ENCODE peak calls at places on chromosomes 16 and 17, in nine cellular contexts. One of them, this sample, is unnamed.

GRCh38 chr17:32253117-32253611 is 12.5 kb upstream of the RHBDL3 start:
- DNase-seq in transverse colon: peak
- DNase-seq in GM12878: no peak
- DNase-seq in stomach: peak
- DNase-seq in HepG2: peak
- DNase-seq in K562: peak
- DNase-seq in esophagus muscularis mucosa: no peak
- DNase-seq in SK-N-SH: peak
- DNase-seq in suprapubic skin: peak
- DNase-seq in this sample: peak

GRCh38 chr17:49020609-49021008 is 23.4 kb downstream of the IGF2BP1 start:
- DNase-seq in stomach: no peak
- DNase-seq in suprapubic skin: peak
- DNase-seq in transverse colon: no peak
- DNase-seq in SK-N-SH: no peak
- DNase-seq in K562: no peak
- DNase-seq in GM12878: no peak
- DNase-seq in HepG2: no peak
- DNase-seq in esophagus muscularis mucosa: no peak
- DNase-seq in this sample: no peak

GRCh38 chr16:9826630-9827029 is 355.6 kb downstream of the GRIN2A start:
- DNase-seq in GM12878: no peak
- DNase-seq in transverse colon: no peak
- DNase-seq in suprapubic skin: no peak
- DNase-seq in SK-N-SH: no peak
- DNase-seq in stomach: no peak
- DNase-seq in HepG2: no peak
- DNase-seq in esophagus muscularis mucosa: no peak
- DNase-seq in K562: no peak
- DNase-seq in this sample: no peak

GRCh38 chr17:78774956-78775571 is 7.0 kb downstream of the CYTH1 start:
- DNase-seq in SK-N-SH: no peak
- DNase-seq in K562: no peak
- DNase-seq in HepG2: no peak
- DNase-seq in GM12878: no peak
- DNase-seq in transverse colon: peak
- DNase-seq in stomach: no peak
- DNase-seq in esophagus muscularis mucosa: no peak
- DNase-seq in suprapubic skin: no peak
- DNase-seq in this sample: peak

GRCh38 chr16:88013091-88013609 is 61.9 kb downstream of the BANP start:
- DNase-seq in GM12878: no peak
- DNase-seq in K562: no peak
- DNase-seq in SK-N-SH: no peak
- DNase-seq in stomach: peak
- DNase-seq in HepG2: no peak
- DNase-seq in transverse colon: peak
- DNase-seq in suprapubic skin: no peak
- DNase-seq in esophagus muscularis mucosa: no peak
- DNase-seq in this sample: peak

GRCh38 chr16:85390511-85391174 is 222.5 kb upstream of the GSE1 start:
- DNase-seq in stomach: peak
- DNase-seq in GM12878: no peak
- DNase-seq in SK-N-SH: peak
- DNase-seq in transverse colon: peak
- DNase-seq in suprapubic skin: peak
- DNase-seq in esophagus muscularis mucosa: peak
- DNase-seq in HepG2: peak
- DNase-seq in K562: peak
- DNase-seq in this sample: no peak

GRCh38 chr17:33267279-33267790 is 25.8 kb downstream of the ASIC2 start:
- DNase-seq in suprapubic skin: no peak
- DNase-seq in HepG2: no peak
- DNase-seq in esophagus muscularis mucosa: no peak
- DNase-seq in GM12878: no peak
- DNase-seq in stomach: no peak
- DNase-seq in transverse colon: no peak
- DNase-seq in K562: no peak
- DNase-seq in SK-N-SH: no peak
- DNase-seq in this sample: no peak

GRCh38 chr16:50316102-50316847 is 49.9 kb downstream of the ADCY7 start:
- DNase-seq in GM12878: no peak
- DNase-seq in SK-N-SH: no peak
- DNase-seq in esophagus muscularis mucosa: no peak
- DNase-seq in K562: no peak
- DNase-seq in stomach: no peak
- DNase-seq in suprapubic skin: no peak
- DNase-seq in transverse colon: no peak
- DNase-seq in HepG2: no peak
- DNase-seq in this sample: no peak

GRCh38 chr17:31492206-31492605 is 100.7 kb downstream of the RAB11FIP4 start:
- DNase-seq in esophagus muscularis mucosa: no peak
- DNase-seq in SK-N-SH: no peak
- DNase-seq in K562: no peak
- DNase-seq in GM12878: no peak
- DNase-seq in transverse colon: no peak
- DNase-seq in stomach: no peak
- DNase-seq in HepG2: no peak
- DNase-seq in suprapubic skin: no peak
- DNase-seq in this sample: no peak

GRCh38 chr16:66928702-66929388 is 3.5 kb upstream of the RRAD start:
- DNase-seq in stomach: no peak
- DNase-seq in GM12878: no peak
- DNase-seq in HepG2: peak
- DNase-seq in SK-N-SH: peak
- DNase-seq in suprapubic skin: no peak
- DNase-seq in transverse colon: peak
- DNase-seq in K562: peak
- DNase-seq in esophagus muscularis mucosa: no peak
- DNase-seq in this sample: peak

GRCh38 chr17:43676471-43676870 is 14.7 kb upstream of the MEOX1 start:
- DNase-seq in GM12878: no peak
- DNase-seq in suprapubic skin: no peak
- DNase-seq in stomach: no peak
- DNase-seq in transverse colon: no peak
- DNase-seq in esophagus muscularis mucosa: no peak
- DNase-seq in K562: no peak
- DNase-seq in HepG2: peak
- DNase-seq in SK-N-SH: no peak
- DNase-seq in this sample: peak

GRCh38 chr17:78269893-78270490 is 38.6 kb downstream of the TMEM235 start:
- DNase-seq in GM12878: no peak
- DNase-seq in esophagus muscularis mucosa: no peak
- DNase-seq in transverse colon: no peak
- DNase-seq in HepG2: no peak
- DNase-seq in SK-N-SH: no peak
- DNase-seq in K562: no peak
- DNase-seq in stomach: no peak
- DNase-seq in suprapubic skin: no peak
- DNase-seq in this sample: no peak

GRCh38 chr17:68544111-68544510 is 31.9 kb downstream of the PRKAR1A start:
- DNase-seq in suprapubic skin: no peak
- DNase-seq in SK-N-SH: no peak
- DNase-seq in HepG2: no peak
- DNase-seq in GM12878: no peak
- DNase-seq in stomach: no peak
- DNase-seq in esophagus muscularis mucosa: no peak
- DNase-seq in K562: no peak
- DNase-seq in transverse colon: no peak
- DNase-seq in this sample: no peak

GRCh38 chr17:49951362-49952080 is 17.5 kb upstream of the DLX4 start:
- DNase-seq in stomach: no peak
- DNase-seq in SK-N-SH: peak
- DNase-seq in GM12878: no peak
- DNase-seq in suprapubic skin: no peak
- DNase-seq in K562: no peak
- DNase-seq in transverse colon: no peak
- DNase-seq in esophagus muscularis mucosa: no peak
- DNase-seq in HepG2: no peak
- DNase-seq in this sample: no peak

GRCh38 chr17:12712941-12713340 is 47.3 kb downstream of the MYOCD start:
- DNase-seq in esophagus muscularis mucosa: no peak
- DNase-seq in HepG2: no peak
- DNase-seq in transverse colon: no peak
- DNase-seq in suprapubic skin: no peak
- DNase-seq in GM12878: no peak
- DNase-seq in SK-N-SH: no peak
- DNase-seq in stomach: no peak
- DNase-seq in K562: no peak
- DNase-seq in this sample: no peak

GRCh38 chr17:12712415-12712814 is 46.7 kb downstream of the MYOCD start:
- DNase-seq in HepG2: no peak
- DNase-seq in GM12878: no peak
- DNase-seq in esophagus muscularis mucosa: no peak
- DNase-seq in suprapubic skin: no peak
- DNase-seq in K562: no peak
- DNase-seq in stomach: no peak
- DNase-seq in transverse colon: no peak
- DNase-seq in SK-N-SH: no peak
- DNase-seq in this sample: no peak

DNA sequence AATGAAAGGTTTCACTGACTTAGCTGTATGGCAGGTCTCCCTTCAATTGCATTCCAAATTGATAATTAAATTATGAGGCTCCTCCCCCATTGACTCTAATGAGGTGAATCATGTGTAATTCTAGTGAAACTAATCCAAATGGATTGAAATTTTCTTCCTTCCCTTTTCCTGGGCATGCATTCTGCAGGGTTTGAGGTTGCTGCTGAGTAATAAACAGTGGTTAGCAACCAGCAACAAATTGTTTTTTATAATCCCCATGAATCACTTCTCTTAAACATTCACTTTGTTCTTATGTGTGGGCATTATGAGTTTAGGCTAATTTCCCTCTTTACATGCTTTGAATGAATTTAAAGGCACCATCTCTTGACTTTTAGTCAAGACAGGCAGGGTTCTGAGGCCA is 43.4 kb downstream of the MYOCD start:
- DNase-seq in HepG2: no peak
- DNase-seq in SK-N-SH: no peak
- DNase-seq in esophagus muscularis mucosa: no peak
- DNase-seq in GM12878: no peak
- DNase-seq in suprapubic skin: no peak
- DNase-seq in stomach: no peak
- DNase-seq in K562: no peak
- DNase-seq in transverse colon: no peak
- DNase-seq in this sample: no peak
- TF ChIP-seq EP300 in HepG2: no peak
- TF ChIP-seq EP300 in SK-N-SH: no peak
- TF ChIP-seq EP300 in esophagus muscularis mucosa: no peak
- TF ChIP-seq EP300 in GM12878: no peak
- TF ChIP-seq EP300 in suprapubic skin: no peak
- TF ChIP-seq EP300 in stomach: no peak
- TF ChIP-seq EP300 in K562: no peak
- TF ChIP-seq EP300 in transverse colon: no peak
- TF ChIP-seq EP300 in this sample: no peak

GRCh38 chr17:36506831-36507230 is 20.4 kb downstream of the ZNHIT3 start:
- DNase-seq in HepG2: no peak
- DNase-seq in transverse colon: no peak
- DNase-seq in suprapubic skin: no peak
- DNase-seq in K562: no peak
- DNase-seq in esophagus muscularis mucosa: no peak
- DNase-seq in GM12878: no peak
- DNase-seq in SK-N-SH: no peak
- DNase-seq in stomach: no peak
- DNase-seq in this sample: no peak
- TF ChIP-seq POLR2AphosphoS5 in HepG2: no peak
- TF ChIP-seq POLR2AphosphoS5 in transverse colon: no peak
- TF ChIP-seq POLR2AphosphoS5 in suprapubic skin: no peak
- TF ChIP-seq POLR2AphosphoS5 in K562: no peak
- TF ChIP-seq POLR2AphosphoS5 in esophagus muscularis mucosa: no peak
- TF ChIP-seq POLR2AphosphoS5 in GM12878: no peak
- TF ChIP-seq POLR2AphosphoS5 in SK-N-SH: peak
- TF ChIP-seq POLR2AphosphoS5 in stomach: no peak
- TF ChIP-seq POLR2AphosphoS5 in this sample: no peak

GRCh38 chr17:34710226-34710625 is 130.8 kb downstream of the TMEM132E start:
- DNase-seq in suprapubic skin: no peak
- DNase-seq in SK-N-SH: no peak
- DNase-seq in esophagus muscularis mucosa: peak
- DNase-seq in HepG2: no peak
- DNase-seq in stomach: no peak
- DNase-seq in K562: no peak
- DNase-seq in GM12878: no peak
- DNase-seq in transverse colon: no peak
- DNase-seq in this sample: no peak
- H3K4me3 ChIP-seq in suprapubic skin: no peak
- H3K4me3 ChIP-seq in SK-N-SH: no peak
- H3K4me3 ChIP-seq in esophagus muscularis mucosa: no peak
- H3K4me3 ChIP-seq in HepG2: no peak
- H3K4me3 ChIP-seq in stomach: no peak
- H3K4me3 ChIP-seq in K562: no peak
- H3K4me3 ChIP-seq in GM12878: no peak
- H3K4me3 ChIP-seq in transverse colon: no peak
- H3K4me3 ChIP-seq in this sample: no peak

GRCh38 chr16:1871974-1872635 is at the start of gene MEIOB:
- DNase-seq in suprapubic skin: no peak
- DNase-seq in HepG2: no peak
- DNase-seq in esophagus muscularis mucosa: no peak
- DNase-seq in GM12878: no peak
- DNase-seq in SK-N-SH: peak
- DNase-seq in transverse colon: peak
- DNase-seq in stomach: no peak
- DNase-seq in K562: peak
- DNase-seq in this sample: peak
- TF ChIP-seq EP300 in suprapubic skin: no peak
- TF ChIP-seq EP300 in HepG2: no peak
- TF ChIP-seq EP300 in esophagus muscularis mucosa: no peak
- TF ChIP-seq EP300 in GM12878: no peak
- TF ChIP-seq EP300 in SK-N-SH: no peak
- TF ChIP-seq EP300 in transverse colon: no peak
- TF ChIP-seq EP300 in stomach: no peak
- TF ChIP-seq EP300 in K562: no peak
- TF ChIP-seq EP300 in this sample: no peak

This sample was measured in upper lobe of left lung.